ENCODE peak calls at places on chromosome 6, in five cellular contexts. O, X, U, G and S are unnamed samples.

GRCh38 chr6:37878150-37878710 is 58.7 kb downstream of the ZFAND3 start:
- DNase-seq in U (no peak), G (no peak), X (no peak), O (no peak), S (no peak)

GRCh38 chr6:114272582-114272981 is 70.2 kb downstream of the HS3ST5 start:
- DNase-seq in U (no peak), X (no peak), G (no peak), O (no peak), S (no peak)

GRCh38 chr6:29759457-29759856 is 36.2 kb downstream of the HLA-F start:
- DNase-seq in X (no peak), O (no peak), G (peak), U (no peak), S (no peak)

GRCh38 chr6:134240664-134241431 is 77.1 kb downstream of the SGK1 start:
- DNase-seq in O (no peak), G (peak), X (peak), U (peak), S (no peak)

GRCh38 chr6:36247691-36248090 is 22.2 kb upstream of the PNPLA1 start:
- DNase-seq in G (no peak), O (no peak), X (no peak), U (no peak), S (no peak)

GRCh38 chr6:150325093-150325772 is 43.6 kb upstream of the IYD start:
- DNase-seq in O (no peak), U (no peak), G (no peak), X (no peak), S (no peak)

GRCh38 chr6:99739526-99739925 is 132.9 kb downstream of the PRDM13 start:
- DNase-seq in U (no peak), O (no peak), X (no peak), G (no peak), S (no peak)

GRCh38 chr6:110486756-110487155 is 10.3 kb upstream of the SLC22A16 start:
- DNase-seq in G (no peak), O (no peak), U (no peak), X (no peak), S (no peak)

GRCh38 chr6:142927904-142928303 is 17.1 kb downstream of the HIVEP2 start:
- DNase-seq in O (peak), X (no peak), G (no peak), U (no peak), S (no peak)

GRCh38 chr6:142926177-142926493 is 18.8 kb downstream of the HIVEP2 start:
- DNase-seq in X (no peak), U (no peak), G (no peak), O (no peak), S (no peak)

GRCh38 chr6:142925575-142926110 is 19.3 kb downstream of the HIVEP2 start:
- DNase-seq in G (no peak), X (no peak), O (peak), U (no peak), S (no peak)

GRCh38 chr6:142926494-142927273 is 18.3 kb downstream of the HIVEP2 start:
- DNase-seq in U (peak), G (peak), O (peak), X (peak), S (peak)

DNA sequence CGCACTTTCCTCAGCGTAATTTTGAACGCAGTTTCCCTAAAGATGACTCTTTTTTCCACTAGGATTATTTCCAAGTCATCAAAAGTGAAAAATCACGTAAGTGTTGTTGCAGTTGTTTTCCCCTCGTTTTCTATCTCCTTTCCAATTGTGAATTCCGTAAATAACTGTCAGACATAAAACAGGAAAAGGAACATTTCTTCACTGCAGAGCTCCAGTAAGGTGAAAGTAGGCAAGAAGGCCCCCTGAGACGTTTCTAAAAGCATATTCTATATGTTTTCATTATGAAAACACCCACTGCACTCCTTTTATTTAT is 17.7 kb downstream of the HIVEP2 start:
- DNase-seq in X (no peak), O (no peak), G (no peak), U (no peak), S (no peak)
- H3K27ac ChIP-seq in X (peak), O (peak), G (peak), U (peak), S (peak)

DNA sequence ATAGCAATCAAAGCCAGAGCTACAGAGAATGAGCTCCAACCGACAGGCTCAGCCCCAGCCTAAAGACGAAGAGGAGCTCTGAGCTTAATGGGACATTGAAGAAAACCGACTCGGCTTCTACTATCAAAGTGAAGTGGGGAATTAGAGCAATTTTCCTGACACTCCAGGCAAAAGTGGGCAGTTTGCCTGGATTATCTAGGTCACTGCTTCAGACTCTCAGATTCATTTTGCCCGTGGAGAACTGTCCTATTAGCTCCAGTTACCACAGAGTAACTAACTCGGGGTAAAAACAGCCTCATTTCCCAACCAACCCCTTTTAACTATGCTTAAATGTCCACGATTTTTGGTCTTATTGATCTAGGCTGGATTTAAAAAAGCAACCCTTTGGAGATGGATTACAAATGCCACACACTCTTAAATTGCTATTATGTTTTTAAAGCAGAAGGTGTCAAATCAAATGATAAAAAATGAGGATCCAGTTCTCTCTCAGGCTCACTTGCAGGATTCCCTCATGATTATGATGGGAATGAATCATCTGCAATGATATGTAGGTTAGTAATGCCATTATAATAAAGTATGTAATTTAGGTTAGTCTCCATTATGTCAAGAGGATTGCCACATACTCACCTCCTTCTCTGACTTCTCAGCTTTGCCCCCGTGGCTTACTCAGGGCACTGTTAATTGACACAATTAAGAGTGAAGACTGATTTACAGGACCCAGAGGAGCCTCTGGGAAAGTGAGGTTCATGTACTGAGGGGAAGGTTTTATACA is 591.9 kb upstream of the NRSN1 start:
- DNase-seq in G (no peak), X (no peak), U (no peak), O (no peak), S (no peak)
- H3K27ac ChIP-seq in G (no peak), X (no peak), U (no peak), O (no peak), S (no peak)

GRCh38 chr6:112574190-112574589 is 227.1 kb downstream of the RFPL4B start:
- DNase-seq in X (no peak), G (no peak), O (no peak), U (no peak), S (no peak)

GRCh38 chr6:112571886-112572285 is 224.8 kb downstream of the RFPL4B start:
- DNase-seq in O (no peak), U (no peak), X (no peak), G (no peak), S (no peak)

GRCh38 chr6:112576421-112576820 is 229.3 kb downstream of the RFPL4B start:
- DNase-seq in X (no peak), O (no peak), G (no peak), U (no peak), S (no peak)

GRCh38 chr6:112575309-112575834 is 228.2 kb downstream of the RFPL4B start:
- DNase-seq in G (no peak), U (no peak), O (no peak), X (no peak), S (no peak)

DNA sequence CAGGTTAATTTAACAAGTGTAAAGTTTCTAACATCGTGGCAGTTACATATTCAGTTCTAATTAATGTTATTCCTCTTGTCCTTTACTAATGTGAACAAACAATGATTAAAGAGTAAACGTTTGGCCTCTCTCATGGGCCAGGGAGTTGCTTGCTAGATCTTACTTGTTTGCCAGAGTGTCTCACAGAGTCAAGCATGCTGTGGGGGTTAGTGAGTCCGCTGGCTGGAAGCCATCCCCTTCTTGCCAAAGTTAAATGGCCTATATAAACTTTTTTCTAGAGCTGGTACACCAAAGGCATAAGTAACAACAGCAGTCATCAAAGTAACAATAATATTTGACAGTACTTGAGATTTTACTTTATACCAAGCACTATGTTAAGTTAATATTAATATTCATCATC is 224.4 kb downstream of the RFPL4B start:
- DNase-seq in O (no peak), U (no peak), G (peak), X (peak), S (no peak)
- H3K27ac ChIP-seq in O (no peak), U (no peak), G (no peak), X (no peak), S (no peak)

GRCh38 chr6:119552016-119552415 is 202.5 kb upstream of the MAN1A1 start:
- DNase-seq in O (no peak), U (no peak), X (no peak), G (no peak), S (no peak)
- H3K27ac ChIP-seq in O (no peak), U (no peak), X (no peak), G (no peak), S (no peak)

DNA sequence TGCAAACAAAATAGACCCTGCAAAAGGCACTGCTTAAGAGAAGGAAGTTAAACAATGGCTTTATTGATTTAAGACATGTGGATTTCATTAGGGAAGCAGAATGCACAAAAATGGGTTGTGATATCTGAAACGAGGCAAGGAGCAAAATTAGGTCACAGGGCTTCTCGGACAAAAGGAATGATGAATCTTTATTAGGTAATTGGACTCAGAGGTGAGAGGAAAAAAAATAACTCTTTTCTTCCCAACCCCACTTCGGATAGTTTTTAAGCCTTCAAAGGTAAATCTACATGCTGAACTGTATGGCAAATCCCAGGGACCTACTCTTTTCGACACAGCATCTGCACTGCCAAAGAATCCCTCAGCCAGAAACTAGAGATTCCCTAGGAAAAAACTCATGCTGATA is 183.0 kb upstream of the TAB2 start:
- DNase-seq in X (no peak), U (no peak), O (peak), G (no peak), S (no peak)
- H3K27ac ChIP-seq in X (no peak), U (no peak), O (no peak), G (no peak), S (no peak)

DNA sequence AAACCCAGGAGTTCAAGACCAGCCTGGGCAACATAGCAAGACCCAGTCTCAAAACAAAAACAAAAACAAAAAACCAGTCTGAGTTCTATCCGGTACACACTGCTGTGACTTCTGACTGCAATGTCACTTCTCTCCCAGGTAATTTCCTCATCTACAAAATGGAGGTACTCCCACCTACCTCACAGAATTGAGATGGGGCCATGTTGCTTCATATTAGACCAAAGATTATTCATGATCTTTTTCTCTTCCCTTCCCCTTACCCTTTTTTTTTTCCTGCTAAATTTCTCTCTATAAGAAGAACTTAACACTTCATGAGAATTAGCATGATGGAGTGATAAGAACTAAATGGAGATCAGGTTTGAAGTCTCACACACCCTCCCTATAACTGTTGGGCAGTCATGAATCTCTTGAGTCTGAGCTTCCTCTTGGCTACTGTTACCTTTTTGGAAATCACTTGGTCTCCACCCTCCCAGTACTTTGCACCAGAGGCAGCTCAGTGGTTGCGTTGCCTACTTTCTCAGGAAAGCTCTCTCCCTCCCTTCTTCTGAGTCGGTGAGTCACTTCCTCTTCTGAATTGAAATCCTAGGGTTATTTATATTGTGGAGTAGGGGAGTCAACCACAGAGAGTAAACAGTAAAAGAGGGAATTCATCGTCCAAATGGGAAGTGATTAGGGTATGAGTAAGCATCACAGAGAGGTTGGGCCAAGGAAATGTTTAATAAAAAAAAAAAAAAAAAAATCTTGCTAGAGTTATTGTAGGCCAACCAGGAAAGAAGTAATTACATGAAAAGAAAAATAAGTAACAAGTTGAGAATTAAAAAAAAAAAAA is 59.9 kb upstream of the MAP7 start:
- DNase-seq in X (peak), U (no peak), O (peak), G (peak), S (no peak)
- H3K27ac ChIP-seq in X (peak), U (no peak), O (peak), G (peak), S (no peak)

GRCh38 chr6:56595490-56596122 is 47.1 kb downstream of the DST start:
- DNase-seq in X (no peak), O (peak), U (peak), G (peak), S (peak)
- H3K27ac ChIP-seq in X (peak), O (no peak), U (no peak), G (no peak), S (peak)

GRCh38 chr6:20112206-20112605 is 100.1 kb downstream of the MBOAT1 start:
- DNase-seq in U (no peak), O (no peak), G (no peak), X (no peak), S (no peak)

GRCh38 chr6:20113649-20114224 is 98.5 kb downstream of the MBOAT1 start:
- DNase-seq in O (no peak), G (no peak), X (no peak), U (no peak), S (no peak)

GRCh38 chr6:20117474-20117873 is 94.8 kb downstream of the MBOAT1 start:
- DNase-seq in G (no peak), O (no peak), X (no peak), U (no peak), S (no peak)

GRCh38 chr6:20116792-20117191 is 95.5 kb downstream of the MBOAT1 start:
- DNase-seq in O (no peak), G (no peak), X (no peak), U (no peak), S (no peak)

DNA sequence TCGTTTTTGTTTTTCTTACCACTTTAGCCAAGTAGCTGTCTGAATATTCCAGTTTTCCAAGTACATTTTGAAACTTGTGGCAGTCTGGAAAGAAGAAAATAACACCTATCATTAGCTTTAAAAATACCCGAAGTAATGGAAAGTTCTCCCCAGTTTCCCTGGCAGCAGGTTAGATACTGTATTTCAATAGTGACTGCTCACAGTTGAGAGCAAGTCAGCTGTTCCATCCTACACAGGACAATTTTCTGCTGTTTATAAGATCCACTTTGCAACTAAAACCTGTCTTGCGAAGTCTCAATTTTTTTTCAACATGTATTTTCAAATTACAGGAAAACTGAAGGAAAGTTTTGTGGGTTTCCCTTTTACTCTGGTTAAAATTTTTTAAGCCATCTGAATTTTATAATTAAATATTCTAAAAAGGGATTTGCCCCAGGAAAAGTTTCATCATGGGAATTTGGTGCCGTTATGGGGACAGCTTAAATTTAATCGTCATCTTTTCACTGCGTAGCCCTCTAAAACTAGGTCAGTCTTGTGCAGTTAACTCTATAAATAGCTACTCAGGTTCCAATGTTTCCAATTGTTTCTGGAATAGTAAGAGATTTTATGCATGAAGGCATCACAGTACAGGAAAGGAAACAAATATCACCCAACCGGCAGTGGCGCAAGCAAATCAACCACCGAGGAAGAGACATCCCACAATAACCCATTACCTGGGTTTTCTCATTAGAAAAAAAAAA is 96.8 kb downstream of the MBOAT1 start:
- DNase-seq in G (no peak), U (no peak), X (no peak), O (no peak), S (no peak)
- H3K27ac ChIP-seq in G (no peak), U (no peak), X (peak), O (no peak), S (peak)

GRCh38 chr6:139765825-139766285 is 391.4 kb upstream of the CITED2 start:
- DNase-seq in U (no peak), G (no peak), O (no peak), X (no peak), S (no peak)
- H3K27ac ChIP-seq in U (no peak), G (no peak), O (peak), X (peak), S (no peak)

DNA sequence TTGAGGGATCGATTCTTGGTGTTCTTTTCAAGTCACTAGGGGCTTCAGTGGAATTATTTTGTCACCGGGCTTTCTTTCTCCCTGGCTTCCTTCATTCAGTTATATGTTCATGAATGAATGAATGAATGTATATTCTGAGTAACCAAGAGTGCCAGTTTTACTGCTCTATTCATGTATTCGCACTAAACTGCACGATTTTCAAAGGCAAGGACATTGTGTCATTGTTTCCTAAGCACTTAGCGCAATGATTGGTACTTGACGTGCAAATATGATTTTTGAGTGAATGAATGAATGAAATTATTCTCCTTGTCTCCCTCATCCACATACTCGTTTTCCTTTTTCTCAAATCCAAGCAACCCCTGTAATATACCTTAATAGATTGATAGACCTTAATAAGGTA is 822 bp downstream of the AFG1L start:
- DNase-seq in U (no peak), X (no peak), G (no peak), O (no peak), S (no peak)
- H3K27ac ChIP-seq in U (no peak), X (peak), G (peak), O (peak), S (peak)